ENCODE peak calls at places on chromosome 17, in nine cellular contexts. One of them, this sample, is unnamed.

GRCh38 chr17:74089869-74090464 is 113.5 kb upstream of the RPL38 start:
- DNase-seq in stimulated activated CD4-positive, alpha-beta T cell treated with anti-CD3 and anti-CD28 coated beads, Interleukin-4, amount 100 ng/mL, for 4 hours: peak
- DNase-seq in thoracic aorta: no peak
- DNase-seq in A549: peak
- DNase-seq in neural progenitor cell: peak
- DNase-seq in GM03348: peak
- DNase-seq in AG09309: peak
- DNase-seq in activated CD4-positive, alpha-beta T cell treated with anti-CD3 and anti-CD28 coated beads for 48 hours: peak
- DNase-seq in AG08395: peak
- DNase-seq in this sample: no peak

GRCh38 chr17:8803531-8804416 is 4.6 kb upstream of the MFSD6L start:
- DNase-seq in GM03348: no peak
- DNase-seq in AG08395: no peak
- DNase-seq in A549: no peak
- DNase-seq in AG09309: no peak
- DNase-seq in neural progenitor cell: no peak
- DNase-seq in thoracic aorta: no peak
- DNase-seq in stimulated activated CD4-positive, alpha-beta T cell treated with anti-CD3 and anti-CD28 coated beads, Interleukin-4, amount 100 ng/mL, for 4 hours: no peak
- DNase-seq in activated CD4-positive, alpha-beta T cell treated with anti-CD3 and anti-CD28 coated beads for 48 hours: no peak
- DNase-seq in this sample: no peak

GRCh38 chr17:46063239-46063638 is 64.2 kb downstream of the STH start:
- DNase-seq in neural progenitor cell: no peak
- DNase-seq in A549: peak
- DNase-seq in AG09309: peak
- DNase-seq in stimulated activated CD4-positive, alpha-beta T cell treated with anti-CD3 and anti-CD28 coated beads, Interleukin-4, amount 100 ng/mL, for 4 hours: no peak
- DNase-seq in thoracic aorta: no peak
- DNase-seq in GM03348: peak
- DNase-seq in AG08395: peak
- DNase-seq in activated CD4-positive, alpha-beta T cell treated with anti-CD3 and anti-CD28 coated beads for 48 hours: no peak
- DNase-seq in this sample: peak

GRCh38 chr17:1078831-1079561 is 82.1 kb downstream of the TIMM22 start:
- DNase-seq in neural progenitor cell: peak
- DNase-seq in activated CD4-positive, alpha-beta T cell treated with anti-CD3 and anti-CD28 coated beads for 48 hours: no peak
- DNase-seq in A549: no peak
- DNase-seq in stimulated activated CD4-positive, alpha-beta T cell treated with anti-CD3 and anti-CD28 coated beads, Interleukin-4, amount 100 ng/mL, for 4 hours: no peak
- DNase-seq in thoracic aorta: no peak
- DNase-seq in GM03348: no peak
- DNase-seq in AG09309: no peak
- DNase-seq in AG08395: no peak
- DNase-seq in this sample: no peak

GRCh38 chr17:20009302-20010098 is at the start of gene SPECC1:
- DNase-seq in A549: peak
- DNase-seq in AG08395: peak
- DNase-seq in thoracic aorta: peak
- DNase-seq in GM03348: peak
- DNase-seq in AG09309: no peak
- DNase-seq in neural progenitor cell: peak
- DNase-seq in activated CD4-positive, alpha-beta T cell treated with anti-CD3 and anti-CD28 coated beads for 48 hours: peak
- DNase-seq in stimulated activated CD4-positive, alpha-beta T cell treated with anti-CD3 and anti-CD28 coated beads, Interleukin-4, amount 100 ng/mL, for 4 hours: peak
- DNase-seq in this sample: no peak

GRCh38 chr17:62755139-62755851 is 52.8 kb downstream of the MARCHF10 start:
- DNase-seq in activated CD4-positive, alpha-beta T cell treated with anti-CD3 and anti-CD28 coated beads for 48 hours: no peak
- DNase-seq in neural progenitor cell: no peak
- DNase-seq in thoracic aorta: no peak
- DNase-seq in AG09309: no peak
- DNase-seq in stimulated activated CD4-positive, alpha-beta T cell treated with anti-CD3 and anti-CD28 coated beads, Interleukin-4, amount 100 ng/mL, for 4 hours: no peak
- DNase-seq in AG08395: no peak
- DNase-seq in GM03348: no peak
- DNase-seq in A549: no peak
- DNase-seq in this sample: no peak

GRCh38 chr17:72631568-72631967 is 460.9 kb downstream of the SLC39A11 start:
- DNase-seq in AG09309: no peak
- DNase-seq in neural progenitor cell: peak
- DNase-seq in activated CD4-positive, alpha-beta T cell treated with anti-CD3 and anti-CD28 coated beads for 48 hours: no peak
- DNase-seq in GM03348: no peak
- DNase-seq in thoracic aorta: no peak
- DNase-seq in A549: no peak
- DNase-seq in stimulated activated CD4-positive, alpha-beta T cell treated with anti-CD3 and anti-CD28 coated beads, Interleukin-4, amount 100 ng/mL, for 4 hours: no peak
- DNase-seq in AG08395: no peak
- DNase-seq in this sample: no peak

GRCh38 chr17:57612202-57613071 is 132.7 kb downstream of the CCDC182 start:
- DNase-seq in thoracic aorta: no peak
- DNase-seq in AG09309: no peak
- DNase-seq in AG08395: no peak
- DNase-seq in stimulated activated CD4-positive, alpha-beta T cell treated with anti-CD3 and anti-CD28 coated beads, Interleukin-4, amount 100 ng/mL, for 4 hours: no peak
- DNase-seq in neural progenitor cell: peak
- DNase-seq in GM03348: no peak
- DNase-seq in A549: no peak
- DNase-seq in activated CD4-positive, alpha-beta T cell treated with anti-CD3 and anti-CD28 coated beads for 48 hours: no peak
- DNase-seq in this sample: no peak

GRCh38 chr17:74012465-74012864 is 191.0 kb upstream of the RPL38 start:
- DNase-seq in neural progenitor cell: no peak
- DNase-seq in AG09309: no peak
- DNase-seq in AG08395: no peak
- DNase-seq in activated CD4-positive, alpha-beta T cell treated with anti-CD3 and anti-CD28 coated beads for 48 hours: peak
- DNase-seq in GM03348: no peak
- DNase-seq in stimulated activated CD4-positive, alpha-beta T cell treated with anti-CD3 and anti-CD28 coated beads, Interleukin-4, amount 100 ng/mL, for 4 hours: no peak
- DNase-seq in thoracic aorta: no peak
- DNase-seq in A549: no peak
- DNase-seq in this sample: no peak

GRCh38 chr17:48915459-48916282 is 7.5 kb downstream of the UBE2Z start:
- DNase-seq in activated CD4-positive, alpha-beta T cell treated with anti-CD3 and anti-CD28 coated beads for 48 hours: peak
- DNase-seq in AG09309: peak
- DNase-seq in neural progenitor cell: no peak
- DNase-seq in AG08395: peak
- DNase-seq in A549: peak
- DNase-seq in thoracic aorta: no peak
- DNase-seq in GM03348: peak
- DNase-seq in stimulated activated CD4-positive, alpha-beta T cell treated with anti-CD3 and anti-CD28 coated beads, Interleukin-4, amount 100 ng/mL, for 4 hours: peak
- DNase-seq in this sample: peak

GRCh38 chr17:82655038-82655479 is 6.8 kb upstream of the WDR45B start:
- DNase-seq in neural progenitor cell: no peak
- DNase-seq in stimulated activated CD4-positive, alpha-beta T cell treated with anti-CD3 and anti-CD28 coated beads, Interleukin-4, amount 100 ng/mL, for 4 hours: no peak
- DNase-seq in AG08395: no peak
- DNase-seq in thoracic aorta: no peak
- DNase-seq in GM03348: no peak
- DNase-seq in AG09309: no peak
- DNase-seq in activated CD4-positive, alpha-beta T cell treated with anti-CD3 and anti-CD28 coated beads for 48 hours: no peak
- DNase-seq in A549: no peak
- DNase-seq in this sample: no peak

GRCh38 chr17:63704836-63705235 is 4.9 kb upstream of the LIMD2 start:
- DNase-seq in A549: no peak
- DNase-seq in GM03348: no peak
- DNase-seq in activated CD4-positive, alpha-beta T cell treated with anti-CD3 and anti-CD28 coated beads for 48 hours: no peak
- DNase-seq in thoracic aorta: no peak
- DNase-seq in AG09309: no peak
- DNase-seq in stimulated activated CD4-positive, alpha-beta T cell treated with anti-CD3 and anti-CD28 coated beads, Interleukin-4, amount 100 ng/mL, for 4 hours: no peak
- DNase-seq in AG08395: no peak
- DNase-seq in neural progenitor cell: no peak
- DNase-seq in this sample: no peak

GRCh38 chr17:79024901-79025737 is 1.1 kb downstream of the C1QTNF1 start:
- DNase-seq in activated CD4-positive, alpha-beta T cell treated with anti-CD3 and anti-CD28 coated beads for 48 hours: no peak
- DNase-seq in GM03348: no peak
- DNase-seq in A549: no peak
- DNase-seq in stimulated activated CD4-positive, alpha-beta T cell treated with anti-CD3 and anti-CD28 coated beads, Interleukin-4, amount 100 ng/mL, for 4 hours: no peak
- DNase-seq in neural progenitor cell: no peak
- DNase-seq in AG08395: no peak
- DNase-seq in AG09309: no peak
- DNase-seq in thoracic aorta: no peak
- DNase-seq in this sample: no peak

GRCh38 chr17:27980035-27980434 is 62.4 kb upstream of the NLK start:
- DNase-seq in neural progenitor cell: no peak
- DNase-seq in activated CD4-positive, alpha-beta T cell treated with anti-CD3 and anti-CD28 coated beads for 48 hours: no peak
- DNase-seq in GM03348: peak
- DNase-seq in stimulated activated CD4-positive, alpha-beta T cell treated with anti-CD3 and anti-CD28 coated beads, Interleukin-4, amount 100 ng/mL, for 4 hours: no peak
- DNase-seq in A549: peak
- DNase-seq in AG08395: no peak
- DNase-seq in thoracic aorta: no peak
- DNase-seq in AG09309: peak
- DNase-seq in this sample: no peak

GRCh38 chr17:79721993-79722671 is 8.6 kb upstream of the ENPP7 start:
- DNase-seq in thoracic aorta: no peak
- DNase-seq in AG08395: no peak
- DNase-seq in AG09309: no peak
- DNase-seq in A549: peak
- DNase-seq in GM03348: no peak
- DNase-seq in neural progenitor cell: peak
- DNase-seq in activated CD4-positive, alpha-beta T cell treated with anti-CD3 and anti-CD28 coated beads for 48 hours: no peak
- DNase-seq in stimulated activated CD4-positive, alpha-beta T cell treated with anti-CD3 and anti-CD28 coated beads, Interleukin-4, amount 100 ng/mL, for 4 hours: no peak
- DNase-seq in this sample: no peak

GRCh38 chr17:38613525-38613980 is 7.8 kb upstream of the SRCIN1 start:
- DNase-seq in activated CD4-positive, alpha-beta T cell treated with anti-CD3 and anti-CD28 coated beads for 48 hours: no peak
- DNase-seq in neural progenitor cell: no peak
- DNase-seq in GM03348: no peak
- DNase-seq in AG08395: no peak
- DNase-seq in thoracic aorta: no peak
- DNase-seq in stimulated activated CD4-positive, alpha-beta T cell treated with anti-CD3 and anti-CD28 coated beads, Interleukin-4, amount 100 ng/mL, for 4 hours: no peak
- DNase-seq in AG09309: no peak
- DNase-seq in A549: no peak
- DNase-seq in this sample: no peak

GRCh38 chr17:16459850-16460550 is 32.0 kb downstream of the LRRC75A start:
- DNase-seq in activated CD4-positive, alpha-beta T cell treated with anti-CD3 and anti-CD28 coated beads for 48 hours: no peak
- DNase-seq in AG08395: no peak
- DNase-seq in neural progenitor cell: peak
- DNase-seq in thoracic aorta: no peak
- DNase-seq in AG09309: no peak
- DNase-seq in stimulated activated CD4-positive, alpha-beta T cell treated with anti-CD3 and anti-CD28 coated beads, Interleukin-4, amount 100 ng/mL, for 4 hours: no peak
- DNase-seq in A549: no peak
- DNase-seq in GM03348: no peak
- DNase-seq in this sample: no peak

GRCh38 chr17:4559851-4560820 is at the start of gene GGT6:
- DNase-seq in AG08395: no peak
- DNase-seq in A549: no peak
- DNase-seq in activated CD4-positive, alpha-beta T cell treated with anti-CD3 and anti-CD28 coated beads for 48 hours: no peak
- DNase-seq in neural progenitor cell: no peak
- DNase-seq in AG09309: no peak
- DNase-seq in GM03348: no peak
- DNase-seq in thoracic aorta: no peak
- DNase-seq in stimulated activated CD4-positive, alpha-beta T cell treated with anti-CD3 and anti-CD28 coated beads, Interleukin-4, amount 100 ng/mL, for 4 hours: no peak
- DNase-seq in this sample: no peak

GRCh38 chr17:34207572-34207971 is 47.5 kb upstream of the CCL2 start:
- DNase-seq in AG09309: no peak
- DNase-seq in GM03348: no peak
- DNase-seq in thoracic aorta: no peak
- DNase-seq in neural progenitor cell: no peak
- DNase-seq in AG08395: no peak
- DNase-seq in A549: no peak
- DNase-seq in stimulated activated CD4-positive, alpha-beta T cell treated with anti-CD3 and anti-CD28 coated beads, Interleukin-4, amount 100 ng/mL, for 4 hours: no peak
- DNase-seq in activated CD4-positive, alpha-beta T cell treated with anti-CD3 and anti-CD28 coated beads for 48 hours: no peak
- DNase-seq in this sample: no peak

GRCh38 chr17:80701730-80702129 is 157.1 kb downstream of the RPTOR start:
- DNase-seq in A549: no peak
- DNase-seq in AG08395: no peak
- DNase-seq in stimulated activated CD4-positive, alpha-beta T cell treated with anti-CD3 and anti-CD28 coated beads, Interleukin-4, amount 100 ng/mL, for 4 hours: no peak
- DNase-seq in activated CD4-positive, alpha-beta T cell treated with anti-CD3 and anti-CD28 coated beads for 48 hours: no peak
- DNase-seq in thoracic aorta: no peak
- DNase-seq in GM03348: no peak
- DNase-seq in AG09309: no peak
- DNase-seq in neural progenitor cell: no peak
- DNase-seq in this sample: no peak

GRCh38 chr17:57164814-57165213 is 79.8 kb downstream of the AKAP1 start:
- DNase-seq in stimulated activated CD4-positive, alpha-beta T cell treated with anti-CD3 and anti-CD28 coated beads, Interleukin-4, amount 100 ng/mL, for 4 hours: no peak
- DNase-seq in activated CD4-positive, alpha-beta T cell treated with anti-CD3 and anti-CD28 coated beads for 48 hours: no peak
- DNase-seq in A549: no peak
- DNase-seq in AG09309: no peak
- DNase-seq in thoracic aorta: no peak
- DNase-seq in GM03348: no peak
- DNase-seq in AG08395: no peak
- DNase-seq in neural progenitor cell: no peak
- DNase-seq in this sample: no peak

GRCh38 chr17:56881685-56882295 is 32.1 kb downstream of the TRIM25 start:
- DNase-seq in AG08395: no peak
- DNase-seq in AG09309: no peak
- DNase-seq in A549: no peak
- DNase-seq in GM03348: no peak
- DNase-seq in stimulated activated CD4-positive, alpha-beta T cell treated with anti-CD3 and anti-CD28 coated beads, Interleukin-4, amount 100 ng/mL, for 4 hours: no peak
- DNase-seq in activated CD4-positive, alpha-beta T cell treated with anti-CD3 and anti-CD28 coated beads for 48 hours: no peak
- DNase-seq in neural progenitor cell: no peak
- DNase-seq in thoracic aorta: no peak
- DNase-seq in this sample: no peak

GRCh38 chr17:65794572-65794971 is 233.1 kb upstream of the AXIN2 start:
- DNase-seq in neural progenitor cell: peak
- DNase-seq in AG09309: no peak
- DNase-seq in activated CD4-positive, alpha-beta T cell treated with anti-CD3 and anti-CD28 coated beads for 48 hours: no peak
- DNase-seq in GM03348: peak
- DNase-seq in A549: peak
- DNase-seq in thoracic aorta: no peak
- DNase-seq in stimulated activated CD4-positive, alpha-beta T cell treated with anti-CD3 and anti-CD28 coated beads, Interleukin-4, amount 100 ng/mL, for 4 hours: no peak
- DNase-seq in AG08395: peak
- DNase-seq in this sample: peak

GRCh38 chr17:82006468-82007227 is 16.0 kb downstream of the CENPX start:
- DNase-seq in GM03348: peak
- DNase-seq in activated CD4-positive, alpha-beta T cell treated with anti-CD3 and anti-CD28 coated beads for 48 hours: no peak
- DNase-seq in AG09309: no peak
- DNase-seq in AG08395: peak
- DNase-seq in A549: no peak
- DNase-seq in thoracic aorta: no peak
- DNase-seq in neural progenitor cell: no peak
- DNase-seq in stimulated activated CD4-positive, alpha-beta T cell treated with anti-CD3 and anti-CD28 coated beads, Interleukin-4, amount 100 ng/mL, for 4 hours: no peak
- DNase-seq in this sample: no peak

GRCh38 chr17:43671075-43671692 is 9.5 kb upstream of the MEOX1 start:
- DNase-seq in stimulated activated CD4-positive, alpha-beta T cell treated with anti-CD3 and anti-CD28 coated beads, Interleukin-4, amount 100 ng/mL, for 4 hours: no peak
- DNase-seq in activated CD4-positive, alpha-beta T cell treated with anti-CD3 and anti-CD28 coated beads for 48 hours: no peak
- DNase-seq in thoracic aorta: no peak
- DNase-seq in A549: no peak
- DNase-seq in neural progenitor cell: no peak
- DNase-seq in AG08395: peak
- DNase-seq in AG09309: peak
- DNase-seq in GM03348: peak
- DNase-seq in this sample: peak

GRCh38 chr17:41211845-41212466 is 14.5 kb upstream of the KRTAP9-2 start:
- DNase-seq in neural progenitor cell: no peak
- DNase-seq in AG09309: peak
- DNase-seq in A549: peak
- DNase-seq in activated CD4-positive, alpha-beta T cell treated with anti-CD3 and anti-CD28 coated beads for 48 hours: no peak
- DNase-seq in AG08395: peak
- DNase-seq in thoracic aorta: no peak
- DNase-seq in stimulated activated CD4-positive, alpha-beta T cell treated with anti-CD3 and anti-CD28 coated beads, Interleukin-4, amount 100 ng/mL, for 4 hours: no peak
- DNase-seq in GM03348: peak
- DNase-seq in this sample: peak

This sample was measured in fibroblast of gingiva.